ENCODE peak calls at places on chromosomes 3 and 15, in eight cellular contexts. G is H7, Y is right cardiac atrium, D is transverse colon, V is brain microvascular endothelial cell, J is IMR-90, C is endodermal cell, S is heart right ventricle. I is an unnamed sample. For H3K27me3, the result is how much of the 10 kb centered on the place peaks cover.

GRCh38 chr3:96863129-96863740 is 48.8 kb downstream of the EPHA6 start:
- DNase-seq in J (peak), D (peak), G (peak), Y (no peak), V (peak), C (peak), S (no peak), I (peak)

GRCh38 chr3:184785856-184786255 is 26.1 kb upstream of the VPS8 start:
- DNase-seq in D (no peak), S (no peak), C (no peak), V (no peak), G (no peak), J (no peak), Y (no peak), I (no peak)

GRCh38 chr3:148598619-148599018 is 99.1 kb upstream of the AGTR1 start:
- DNase-seq in D (no peak), C (no peak), V (peak), G (no peak), S (no peak), Y (no peak), J (peak), I (no peak)

GRCh38 chr3:130992344-130992743 is 34.3 kb downstream of the ASTE1 start:
- DNase-seq in Y (no peak), J (no peak), D (no peak), V (no peak), C (no peak), S (no peak), G (no peak), I (no peak)

GRCh38 chr3:39185959-39186691 is 6.3 kb downstream of the XIRP1 start:
- DNase-seq in S (no peak), J (no peak), G (peak), D (no peak), C (no peak), V (no peak), Y (no peak), I (no peak)

GRCh38 chr15:38038659-38039442 is 104.4 kb downstream of the TMCO5A start:
- DNase-seq in C (no peak), J (peak), S (no peak), D (no peak), G (no peak), V (peak), Y (no peak), I (no peak)

GRCh38 chr15:101689901-101690300 is 34.4 kb downstream of the TARS3 start:
- DNase-seq in Y (no peak), S (no peak), J (peak), C (no peak), V (peak), D (no peak), G (no peak), I (no peak)

GRCh38 chr3:186985713-186986364 is 55.5 kb downstream of the ST6GAL1 start:
- DNase-seq in D (no peak), S (peak), J (no peak), V (no peak), Y (peak), C (no peak), G (no peak), I (no peak)

GRCh38 chr3:101780661-101781060 is 1.6 kb downstream of the NXPE3 start:
- DNase-seq in C (no peak), D (no peak), V (peak), S (no peak), J (peak), Y (no peak), G (peak), I (peak)

GRCh38 chr15:26433818-26434217 is 339.0 kb downstream of the GABRB3 start:
- DNase-seq in S (peak), Y (peak), J (no peak), C (no peak), D (no peak), G (no peak), V (no peak), I (no peak)

GRCh38 chr15:90906181-90906849 is 3.2 kb downstream of the MAN2A2 start:
- DNase-seq in D (no peak), J (no peak), Y (no peak), C (no peak), S (no peak), G (no peak), V (no peak), I (no peak)

GRCh38 chr3:28746990-28747389 is 398.4 kb upstream of the AZI2 start:
- DNase-seq in D (no peak), S (no peak), C (no peak), Y (no peak), V (no peak), G (no peak), J (no peak), I (no peak)

GRCh38 chr15:23647421-23648375 is at the start of gene MAGEL2:
- DNase-seq in V (no peak), G (peak), Y (no peak), S (no peak), C (peak), J (no peak), D (no peak), I (no peak)

GRCh38 chr15:60972866-60973265 is 256.2 kb downstream of the RORA start:
- DNase-seq in S (no peak), C (no peak), G (no peak), V (peak), D (no peak), J (peak), Y (no peak), I (no peak)

GRCh38 chr3:100088735-100089368 is 25.4 kb downstream of the FILIP1L start:
- DNase-seq in C (no peak), G (no peak), V (no peak), D (no peak), Y (no peak), S (no peak), J (no peak), I (no peak)

GRCh38 chr15:93243573-93243972 is 154.6 kb upstream of the RGMA start:
- DNase-seq in C (no peak), Y (no peak), D (no peak), V (no peak), G (no peak), J (no peak), S (no peak), I (no peak)

GRCh38 chr3:194497799-194498575 is 11.2 kb upstream of the ATP13A3 start:
- DNase-seq in S (no peak), V (no peak), Y (peak), C (peak), D (peak), G (no peak), J (no peak), I (no peak)

GRCh38 chr15:28100516-28101195 is 1.5 kb upstream of the OCA2 start:
- DNase-seq in C (peak), V (no peak), G (peak), J (no peak), S (no peak), D (no peak), Y (no peak), I (no peak)

GRCh38 chr3:36394176-36394575 is 13.9 kb downstream of the STAC start:
- DNase-seq in J (no peak), V (peak), C (no peak), G (no peak), Y (no peak), D (no peak), S (no peak), I (no peak)

GRCh38 chr3:126050050-126050392 is 33.9 kb downstream of the SLC41A3 start:
- DNase-seq in S (no peak), V (no peak), Y (no peak), J (no peak), G (peak), D (no peak), C (no peak), I (no peak)

GRCh38 chr3:46369675-46370132 is 1.0 kb upstream of the CCR5 start:
- DNase-seq in C (no peak), Y (no peak), G (no peak), J (no peak), D (no peak), S (no peak), V (no peak), I (no peak)

GRCh38 chr3:196883361-196883760 is 15.6 kb downstream of the SENP5 start:
- DNase-seq in D (no peak), V (no peak), Y (no peak), G (no peak), J (no peak), C (no peak), S (no peak), I (no peak)

GRCh38 chr15:73244333-73244732 is 124.4 kb downstream of the HCN4 start:
- DNase-seq in J (no peak), G (peak), S (no peak), D (no peak), Y (no peak), V (no peak), C (peak), I (peak)

GRCh38 chr15:58081446-58081845 is 15.9 kb upstream of the ALDH1A2 start:
- DNase-seq in S (no peak), V (no peak), D (no peak), Y (no peak), C (no peak), G (no peak), J (no peak), I (no peak)

GRCh38 chr3:97576221-97576620 is 188.3 kb upstream of the ARL6 start:
- DNase-seq in D (no peak), G (no peak), V (no peak), Y (no peak), C (no peak), S (no peak), J (no peak), I (no peak)

GRCh38 chr3:5140230-5140621 is 18.1 kb downstream of the ARL8B start:
- DNase-seq in V (no peak), G (no peak), S (no peak), Y (no peak), J (no peak), D (no peak), C (peak), I (no peak)

GRCh38 chr15:92617197-92618037 is 38.2 kb downstream of the FAM174B start:
- DNase-seq in C (peak), S (peak), Y (peak), G (peak), D (peak), V (peak), J (peak), I (no peak)

GRCh38 chr3:71813704-71814103 is 28.8 kb upstream of the PROK2 start:
- DNase-seq in J (no peak), D (no peak), S (no peak), V (no peak), Y (no peak), C (no peak), G (no peak), I (no peak)

GRCh38 chr3:117616213-117616612 is 906.6 kb downstream of the TUSC7 start:
- DNase-seq in G (no peak), C (no peak), D (no peak), Y (no peak), S (no peak), V (no peak), J (no peak), I (no peak)

GRCh38 chr3:172449468-172450149 is 1.4 kb upstream of the GHSR start:
- DNase-seq in S (peak), J (peak), D (no peak), G (peak), C (peak), V (peak), Y (peak), I (no peak)

GRCh38 chr15:34147371-34148140 is 45.7 kb downstream of the PGBD4 start:
- DNase-seq in C (no peak), Y (no peak), J (peak), V (peak), D (no peak), G (no peak), S (no peak), I (no peak)

GRCh38 chr15:92882697-92883642 is 17.2 kb upstream of the CHD2 start:
- DNase-seq in C (no peak), G (peak), Y (peak), V (no peak), J (no peak), D (no peak), S (peak), I (peak)

GRCh38 chr3:139473155-139473771 is 3.1 kb downstream of the RBP2 start:
- DNase-seq in S (no peak), G (no peak), V (no peak), J (no peak), Y (no peak), C (no peak), D (peak), I (no peak)
- H3K4me3 ChIP-seq in S (no peak), G (no peak), V (no peak), J (no peak), Y (no peak), C (no peak), D (no peak), I (no peak)

GRCh38 chr3:115634052-115634451 is 10.7 kb downstream of the GAP43 start:
- DNase-seq in G (no peak), J (no peak), D (no peak), C (no peak), Y (no peak), S (no peak), V (no peak), I (no peak)

GRCh38 chr3:115644391-115644790 is 21.1 kb downstream of the GAP43 start:
- DNase-seq in G (no peak), J (peak), D (no peak), C (no peak), V (no peak), Y (no peak), S (no peak), I (no peak)

GRCh38 chr3:115633467-115633866 is 10.2 kb downstream of the GAP43 start:
- DNase-seq in J (no peak), Y (no peak), G (no peak), V (no peak), D (no peak), S (no peak), C (no peak), I (no peak)

GRCh38 chr3:115638991-115639390 is 15.7 kb downstream of the GAP43 start:
- DNase-seq in S (no peak), D (no peak), V (no peak), C (no peak), G (no peak), Y (no peak), J (no peak), I (no peak)
- H3K27me3 ChIP-seq in S (under half), D (under half), V (under half), C (under half), G (under half), Y (under half), J (under half), I (under half)

GRCh38 chr15:65182538-65182937 is 2.6 kb downstream of the CLPX start:
- DNase-seq in C (no peak), Y (no peak), D (no peak), G (no peak), V (no peak), S (no peak), J (no peak), I (no peak)
- H3K4me3 ChIP-seq in C (peak), Y (no peak), D (no peak), G (no peak), V (no peak), S (no peak), J (no peak), I (peak)

GRCh38 chr15:66256692-66257091 is 3.1 kb upstream of the MEGF11 start:
- DNase-seq in D (no peak), C (no peak), J (no peak), Y (no peak), G (no peak), S (no peak), V (no peak), I (no peak)
- H3K27me3 ChIP-seq in D (half or more), C (half or more), J (half or more), Y (under half), G (half or more), S (half or more), V (under half), I (half or more)

GRCh38 chr3:63970596-63971468 is 52.5 kb downstream of the PSMD6 start:
- DNase-seq in Y (no peak), S (no peak), C (peak), V (no peak), J (no peak), D (no peak), G (peak), I (peak)
- H3K4me3 ChIP-seq in Y (no peak), S (no peak), C (peak), V (no peak), J (no peak), D (no peak), G (no peak), I (no peak)

DNA sequence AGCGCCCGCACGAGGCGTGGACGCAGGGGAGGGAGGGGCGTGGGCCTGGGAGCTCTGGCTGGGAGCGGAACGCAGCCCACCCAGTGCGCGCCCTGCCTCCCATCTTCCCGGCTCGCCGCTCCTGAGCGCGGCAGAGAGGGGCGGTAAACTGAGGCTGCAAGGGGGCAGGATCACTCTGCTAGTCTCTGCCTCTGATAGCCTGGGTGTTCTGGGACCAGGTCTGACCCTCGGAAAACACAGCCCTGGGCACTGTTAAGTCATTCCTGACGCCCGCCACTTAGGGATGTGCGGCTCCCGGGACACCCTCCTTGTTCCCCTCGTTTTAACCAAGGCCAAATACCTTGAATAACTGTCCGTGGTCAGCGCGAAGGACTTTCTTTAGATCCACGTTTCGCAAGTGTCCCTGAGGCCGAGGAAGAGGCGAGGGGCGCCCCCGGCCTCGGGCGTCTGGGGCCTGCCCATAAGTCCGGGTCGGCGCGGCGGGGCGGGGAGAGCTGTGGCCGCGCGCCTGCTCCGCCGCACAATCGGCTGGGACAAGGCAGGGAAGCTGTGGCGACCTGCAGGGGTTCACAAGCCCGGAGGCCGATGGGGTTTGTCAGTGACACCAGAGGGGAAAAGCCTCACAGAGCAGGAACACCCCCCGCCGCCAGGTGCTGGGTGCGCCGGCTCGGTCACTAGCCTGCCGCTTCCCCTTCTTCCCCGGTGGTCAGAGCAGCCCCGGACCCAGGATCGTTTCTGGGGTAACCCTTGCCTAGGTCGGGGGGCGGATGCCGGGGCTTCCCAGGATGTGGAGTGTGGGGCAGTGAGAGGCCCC is 1.5 kb downstream of the ITPKA start:
- DNase-seq in V (no peak), G (peak), D (no peak), J (no peak), S (no peak), Y (no peak), C (peak), I (no peak)
- H3K27me3 ChIP-seq in V (under half), G (half or more), D (under half), J (under half), S (half or more), Y (under half), C (half or more), I (under half)

DNA sequence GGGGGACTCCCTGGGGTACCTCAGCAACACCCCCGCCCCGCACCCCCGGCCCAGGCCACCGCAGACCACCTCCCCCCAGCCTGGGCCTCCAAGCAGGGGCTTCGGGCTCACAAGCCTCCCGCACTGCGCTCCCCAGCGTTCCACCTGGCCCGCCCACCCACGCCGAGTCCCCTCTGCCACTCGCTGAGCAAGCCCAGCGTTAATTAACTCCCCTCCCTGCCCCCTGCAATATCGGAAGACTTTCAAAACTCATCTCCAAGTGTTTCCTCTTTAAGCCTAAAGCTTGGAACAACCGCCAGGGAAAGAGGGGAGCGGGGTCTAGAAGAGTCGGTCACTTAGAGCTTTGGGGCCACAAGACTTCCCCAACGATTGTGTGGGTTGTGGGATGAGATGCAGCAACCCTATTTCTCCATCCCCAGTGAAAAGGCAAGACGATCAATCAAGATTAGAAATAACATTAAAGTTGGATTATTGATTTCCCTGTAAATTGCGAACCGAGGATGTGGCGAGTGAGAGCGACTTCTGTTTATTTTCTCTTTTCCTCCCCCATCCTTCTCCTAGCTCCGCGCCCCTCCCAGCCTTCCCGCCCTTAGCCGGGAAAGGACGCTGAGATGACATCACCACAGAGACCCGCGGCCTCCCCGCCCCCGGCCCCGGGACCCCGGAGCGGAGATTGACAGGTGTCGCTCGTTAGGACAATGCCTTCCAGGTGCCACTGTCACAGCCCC is 30.2 kb downstream of the NR2F2 start:
- DNase-seq in D (no peak), Y (no peak), G (peak), C (peak), V (no peak), J (no peak), S (no peak), I (no peak)
- H3K4me3 ChIP-seq in D (peak), Y (peak), G (peak), C (peak), V (peak), J (peak), S (peak), I (no peak)

GRCh38 chr3:10502185-10502880 is 3.1 kb downstream of the ATP2B2 start:
- DNase-seq in S (no peak), Y (no peak), G (no peak), J (no peak), C (no peak), V (no peak), D (no peak), I (no peak)
- H3K27me3 ChIP-seq in S (under half), Y (under half), G (under half), J (half or more), C (under half), V (under half), D (under half), I (under half)

I was measured in HAP-1.